ENCODE peak calls at places on chromosomes 7 and 10, in ten cellular contexts. One of them, this sample, is unnamed.

GRCh38 chr7:102080371-102081243 is 206.1 kb upstream of the SH2B2 start:
- DNase-seq in HS-27A: no peak
- DNase-seq in stomach: no peak
- DNase-seq in G401: peak
- DNase-seq in HCEC 1CT: no peak
- DNase-seq in GM23248: no peak
- DNase-seq in dermis blood vessel endothelial cell: no peak
- DNase-seq in stimulated activated CD8-positive, alpha-beta memory T cell treated with anti-CD3 and anti-CD28 coated beads, Interleukin-15, amount 100 ng/mL, for 24 hours: no peak
- DNase-seq in GM13976: no peak
- DNase-seq in effector CD8-positive, alpha-beta T cell: no peak
- DNase-seq in this sample: no peak

GRCh38 chr7:128104109-128104742 is 73.0 kb upstream of the LRRC4 start:
- DNase-seq in stomach: no peak
- DNase-seq in effector CD8-positive, alpha-beta T cell: no peak
- DNase-seq in HCEC 1CT: no peak
- DNase-seq in dermis blood vessel endothelial cell: peak
- DNase-seq in GM13976: peak
- DNase-seq in G401: peak
- DNase-seq in HS-27A: no peak
- DNase-seq in stimulated activated CD8-positive, alpha-beta memory T cell treated with anti-CD3 and anti-CD28 coated beads, Interleukin-15, amount 100 ng/mL, for 24 hours: no peak
- DNase-seq in GM23248: peak
- DNase-seq in this sample: no peak

GRCh38 chr7:44292876-44293560 is 32.4 kb downstream of the CAMK2B start:
- DNase-seq in HS-27A: no peak
- DNase-seq in HCEC 1CT: no peak
- DNase-seq in stimulated activated CD8-positive, alpha-beta memory T cell treated with anti-CD3 and anti-CD28 coated beads, Interleukin-15, amount 100 ng/mL, for 24 hours: no peak
- DNase-seq in stomach: peak
- DNase-seq in G401: no peak
- DNase-seq in GM23248: no peak
- DNase-seq in GM13976: no peak
- DNase-seq in effector CD8-positive, alpha-beta T cell: no peak
- DNase-seq in dermis blood vessel endothelial cell: no peak
- DNase-seq in this sample: no peak

GRCh38 chr7:108592633-108593277 is 23.1 kb downstream of the DNAJB9 start:
- DNase-seq in dermis blood vessel endothelial cell: no peak
- DNase-seq in HS-27A: no peak
- DNase-seq in GM13976: no peak
- DNase-seq in stomach: no peak
- DNase-seq in G401: peak
- DNase-seq in stimulated activated CD8-positive, alpha-beta memory T cell treated with anti-CD3 and anti-CD28 coated beads, Interleukin-15, amount 100 ng/mL, for 24 hours: no peak
- DNase-seq in effector CD8-positive, alpha-beta T cell: no peak
- DNase-seq in HCEC 1CT: peak
- DNase-seq in GM23248: peak
- DNase-seq in this sample: no peak

GRCh38 chr10:36280396-36280795 is 638.3 kb upstream of the FZD8 start:
- DNase-seq in stimulated activated CD8-positive, alpha-beta memory T cell treated with anti-CD3 and anti-CD28 coated beads, Interleukin-15, amount 100 ng/mL, for 24 hours: no peak
- DNase-seq in effector CD8-positive, alpha-beta T cell: no peak
- DNase-seq in HCEC 1CT: peak
- DNase-seq in G401: no peak
- DNase-seq in dermis blood vessel endothelial cell: no peak
- DNase-seq in GM23248: peak
- DNase-seq in HS-27A: peak
- DNase-seq in stomach: no peak
- DNase-seq in GM13976: no peak
- DNase-seq in this sample: no peak

GRCh38 chr10:12401466-12401865 is 52.1 kb downstream of the CAMK1D start:
- DNase-seq in dermis blood vessel endothelial cell: no peak
- DNase-seq in stomach: no peak
- DNase-seq in GM23248: no peak
- DNase-seq in G401: no peak
- DNase-seq in HCEC 1CT: no peak
- DNase-seq in effector CD8-positive, alpha-beta T cell: no peak
- DNase-seq in HS-27A: no peak
- DNase-seq in stimulated activated CD8-positive, alpha-beta memory T cell treated with anti-CD3 and anti-CD28 coated beads, Interleukin-15, amount 100 ng/mL, for 24 hours: no peak
- DNase-seq in GM13976: no peak
- DNase-seq in this sample: no peak

GRCh38 chr10:70283445-70284399 is at the start of gene NPFFR1:
- DNase-seq in stomach: no peak
- DNase-seq in GM13976: no peak
- DNase-seq in stimulated activated CD8-positive, alpha-beta memory T cell treated with anti-CD3 and anti-CD28 coated beads, Interleukin-15, amount 100 ng/mL, for 24 hours: no peak
- DNase-seq in GM23248: no peak
- DNase-seq in HCEC 1CT: no peak
- DNase-seq in G401: peak
- DNase-seq in HS-27A: no peak
- DNase-seq in effector CD8-positive, alpha-beta T cell: no peak
- DNase-seq in dermis blood vessel endothelial cell: no peak
- DNase-seq in this sample: no peak

GRCh38 chr7:158289761-158290523 is 297.7 kb downstream of the PTPRN2 start:
- DNase-seq in GM13976: no peak
- DNase-seq in dermis blood vessel endothelial cell: no peak
- DNase-seq in HCEC 1CT: no peak
- DNase-seq in stomach: peak
- DNase-seq in effector CD8-positive, alpha-beta T cell: no peak
- DNase-seq in GM23248: no peak
- DNase-seq in stimulated activated CD8-positive, alpha-beta memory T cell treated with anti-CD3 and anti-CD28 coated beads, Interleukin-15, amount 100 ng/mL, for 24 hours: no peak
- DNase-seq in G401: no peak
- DNase-seq in HS-27A: no peak
- DNase-seq in this sample: no peak

GRCh38 chr10:1151071-1152033 is 95.2 kb downstream of the WDR37 start:
- DNase-seq in HCEC 1CT: no peak
- DNase-seq in GM13976: no peak
- DNase-seq in stomach: peak
- DNase-seq in GM23248: peak
- DNase-seq in stimulated activated CD8-positive, alpha-beta memory T cell treated with anti-CD3 and anti-CD28 coated beads, Interleukin-15, amount 100 ng/mL, for 24 hours: no peak
- DNase-seq in HS-27A: no peak
- DNase-seq in dermis blood vessel endothelial cell: no peak
- DNase-seq in G401: no peak
- DNase-seq in effector CD8-positive, alpha-beta T cell: no peak
- DNase-seq in this sample: no peak

GRCh38 chr7:116334555-116334954 is 124.2 kb downstream of the TES start:
- DNase-seq in effector CD8-positive, alpha-beta T cell: no peak
- DNase-seq in G401: no peak
- DNase-seq in HCEC 1CT: peak
- DNase-seq in stimulated activated CD8-positive, alpha-beta memory T cell treated with anti-CD3 and anti-CD28 coated beads, Interleukin-15, amount 100 ng/mL, for 24 hours: no peak
- DNase-seq in HS-27A: no peak
- DNase-seq in stomach: no peak
- DNase-seq in GM23248: peak
- DNase-seq in dermis blood vessel endothelial cell: no peak
- DNase-seq in GM13976: no peak
- DNase-seq in this sample: no peak

GRCh38 chr10:84452006-84452405 is 123.6 kb downstream of the CCSER2 start:
- DNase-seq in effector CD8-positive, alpha-beta T cell: no peak
- DNase-seq in HS-27A: no peak
- DNase-seq in stomach: no peak
- DNase-seq in stimulated activated CD8-positive, alpha-beta memory T cell treated with anti-CD3 and anti-CD28 coated beads, Interleukin-15, amount 100 ng/mL, for 24 hours: no peak
- DNase-seq in G401: no peak
- DNase-seq in GM23248: peak
- DNase-seq in dermis blood vessel endothelial cell: no peak
- DNase-seq in HCEC 1CT: peak
- DNase-seq in GM13976: no peak
- DNase-seq in this sample: no peak